ENCODE peak calls at places on chromosomes 5 and 9, in six cellular contexts. One of them, this sample, is unnamed.

GRCh38 chr9:3894764-3895163 is 369.0 kb upstream of the RFX3 start:
- DNase-seq in fibroblast of mammary gland: peak; percentile 98
- DNase-seq in GDM1: no peak
- DNase-seq in PC-9: no peak
- DNase-seq in upper lobe of right lung: no peak
- DNase-seq in A549: no peak
- DNase-seq in this sample: no peak

GRCh38 chr5:126370796-126371718 is 52.2 kb upstream of the GRAMD2B start:
- DNase-seq in fibroblast of mammary gland: peak; percentile 61
- DNase-seq in PC-9: no peak
- DNase-seq in GDM1: no peak
- DNase-seq in upper lobe of right lung: no peak
- DNase-seq in A549: peak; percentile 21
- DNase-seq in this sample: no peak

GRCh38 chr9:134399435-134400056 is 73.3 kb downstream of the RXRA start:
- DNase-seq in upper lobe of right lung: no peak
- DNase-seq in fibroblast of mammary gland: peak; percentile 65
- DNase-seq in A549: peak; percentile 76
- DNase-seq in PC-9: no peak
- DNase-seq in GDM1: no peak
- DNase-seq in this sample: no peak

GRCh38 chr9:133552236-133552635 is 17.7 kb downstream of the ADAMTSL2 start:
- DNase-seq in GDM1: no peak
- DNase-seq in upper lobe of right lung: no peak
- DNase-seq in PC-9: no peak
- DNase-seq in A549: no peak
- DNase-seq in fibroblast of mammary gland: no peak
- DNase-seq in this sample: no peak

GRCh38 chr5:44389410-44389879 is at the start of gene FGF10:
- DNase-seq in upper lobe of right lung: peak; percentile 63
- DNase-seq in fibroblast of mammary gland: no peak
- DNase-seq in A549: no peak
- DNase-seq in GDM1: no peak
- DNase-seq in PC-9: no peak
- DNase-seq in this sample: no peak

GRCh38 chr5:60700347-60700815 is 415 bp upstream of the DEPDC1B start:
- DNase-seq in upper lobe of right lung: no peak
- DNase-seq in A549: no peak
- DNase-seq in fibroblast of mammary gland: peak; percentile 18
- DNase-seq in GDM1: no peak
- DNase-seq in PC-9: no peak
- DNase-seq in this sample: no peak

GRCh38 chr5:134543820-134544692 is 18.6 kb downstream of the JADE2 start:
- DNase-seq in upper lobe of right lung: peak; percentile 66
- DNase-seq in fibroblast of mammary gland: no peak
- DNase-seq in PC-9: no peak
- DNase-seq in A549: no peak
- DNase-seq in GDM1: no peak
- DNase-seq in this sample: no peak

GRCh38 chr5:112154940-112155686 is 264.0 kb downstream of the EPB41L4A start:
- DNase-seq in upper lobe of right lung: no peak
- DNase-seq in PC-9: no peak
- DNase-seq in GDM1: no peak
- DNase-seq in fibroblast of mammary gland: peak; percentile 82
- DNase-seq in A549: no peak
- DNase-seq in this sample: no peak

GRCh38 chr9:109950710-109951443 is 170.9 kb downstream of the PALM2AKAP2 start:
- DNase-seq in A549: no peak
- DNase-seq in GDM1: no peak
- DNase-seq in upper lobe of right lung: no peak
- DNase-seq in fibroblast of mammary gland: no peak
- DNase-seq in PC-9: no peak
- DNase-seq in this sample: no peak

GRCh38 chr5:7261049-7261448 is 134.9 kb upstream of the ADCY2 start:
- DNase-seq in PC-9: peak; percentile 7
- DNase-seq in A549: peak; percentile 50
- DNase-seq in fibroblast of mammary gland: peak; percentile 65
- DNase-seq in GDM1: peak; percentile 0
- DNase-seq in upper lobe of right lung: no peak
- DNase-seq in this sample: peak; percentile 43

GRCh38 chr9:127058645-127059021 is 63.8 kb downstream of the ANGPTL2 start:
- DNase-seq in PC-9: no peak
- DNase-seq in fibroblast of mammary gland: peak; percentile 80
- DNase-seq in upper lobe of right lung: no peak
- DNase-seq in GDM1: no peak
- DNase-seq in A549: no peak
- DNase-seq in this sample: no peak

GRCh38 chr9:127568971-127569818 is 42.9 kb upstream of the STXBP1 start:
- DNase-seq in PC-9: peak; percentile 88
- DNase-seq in A549: peak; percentile 78
- DNase-seq in fibroblast of mammary gland: peak; percentile 64
- DNase-seq in GDM1: peak; percentile 63
- DNase-seq in upper lobe of right lung: peak; percentile 92
- DNase-seq in this sample: peak; percentile 76

GRCh38 chr9:76087978-76088377 is 197.5 kb downstream of the PCSK5 start:
- DNase-seq in upper lobe of right lung: no peak
- DNase-seq in A549: no peak
- DNase-seq in PC-9: no peak
- DNase-seq in fibroblast of mammary gland: no peak
- DNase-seq in GDM1: no peak
- DNase-seq in this sample: no peak

GRCh38 chr5:135645336-135645735 is 66.5 kb upstream of the CXCL14 start:
- DNase-seq in upper lobe of right lung: no peak
- DNase-seq in A549: no peak
- DNase-seq in GDM1: no peak
- DNase-seq in PC-9: no peak
- DNase-seq in fibroblast of mammary gland: peak; percentile 2
- DNase-seq in this sample: no peak

GRCh38 chr5:153895266-153895665 is 143.4 kb downstream of the FAM114A2 start:
- DNase-seq in fibroblast of mammary gland: no peak
- DNase-seq in GDM1: no peak
- DNase-seq in PC-9: no peak
- DNase-seq in upper lobe of right lung: no peak
- DNase-seq in A549: no peak
- DNase-seq in this sample: no peak

GRCh38 chr9:91734371-91734981 is 215.6 kb downstream of the ROR2 start:
- DNase-seq in fibroblast of mammary gland: peak; percentile 68
- DNase-seq in GDM1: peak; percentile 7
- DNase-seq in PC-9: peak; percentile 51
- DNase-seq in upper lobe of right lung: peak; percentile 83
- DNase-seq in A549: peak; percentile 46
- DNase-seq in this sample: peak; percentile 30